ENCODE peak calls at places on chromosomes 4 and X, in seven cellular contexts. One of them, this sample, is unnamed.

GRCh38 chr4:47774078-47774477 is 63.8 kb downstream of the CORIN start:
- DNase-seq in HCT116: no peak
- DNase-seq in K562: no peak
- DNase-seq in H1: no peak
- DNase-seq in HepG2: no peak
- DNase-seq in GM12878: no peak
- DNase-seq in SK-N-SH: no peak
- DNase-seq in this sample: no peak

GRCh38 chr4:42151568-42152506 is 618 bp downstream of the BEND4 start:
- DNase-seq in HCT116: no peak
- DNase-seq in K562: no peak
- DNase-seq in H1: peak
- DNase-seq in HepG2: no peak
- DNase-seq in GM12878: no peak
- DNase-seq in SK-N-SH: peak
- DNase-seq in this sample: no peak

GRCh38 chrX:48574270-48575266 is at the start of gene RBM3:
- DNase-seq in HCT116: peak
- DNase-seq in K562: peak
- DNase-seq in H1: peak
- DNase-seq in HepG2: peak
- DNase-seq in GM12878: peak
- DNase-seq in SK-N-SH: peak
- DNase-seq in this sample: peak

GRCh38 chr4:188110741-188111458 is 1.5 kb upstream of the TRIML2 start:
- DNase-seq in HCT116: no peak
- DNase-seq in K562: no peak
- DNase-seq in H1: no peak
- DNase-seq in HepG2: no peak
- DNase-seq in GM12878: no peak
- DNase-seq in SK-N-SH: no peak
- DNase-seq in this sample: no peak

GRCh38 chr4:2765832-2766526 is 9.8 kb upstream of the TNIP2 start:
- DNase-seq in HCT116: no peak
- DNase-seq in K562: no peak
- DNase-seq in H1: no peak
- DNase-seq in HepG2: no peak
- DNase-seq in GM12878: no peak
- DNase-seq in SK-N-SH: peak
- DNase-seq in this sample: no peak

GRCh38 chr4:169611991-169612868 is at the start of gene NEK1:
- DNase-seq in HCT116: peak
- DNase-seq in K562: peak
- DNase-seq in H1: peak
- DNase-seq in HepG2: peak
- DNase-seq in GM12878: peak
- DNase-seq in SK-N-SH: peak
- DNase-seq in this sample: peak

GRCh38 chrX:18931972-18932371 is 51.9 kb downstream of the PHKA2 start:
- DNase-seq in HCT116: no peak
- DNase-seq in K562: no peak
- DNase-seq in H1: no peak
- DNase-seq in HepG2: peak
- DNase-seq in GM12878: no peak
- DNase-seq in SK-N-SH: peak
- DNase-seq in this sample: no peak

GRCh38 chr4:94577136-94577535 is 125.4 kb downstream of the PDLIM5 start:
- DNase-seq in HCT116: no peak
- DNase-seq in K562: no peak
- DNase-seq in H1: no peak
- DNase-seq in HepG2: no peak
- DNase-seq in GM12878: no peak
- DNase-seq in SK-N-SH: peak
- DNase-seq in this sample: no peak

GRCh38 chrX:132750312-132751042 is 208.0 kb downstream of the HS6ST2 start:
- DNase-seq in HCT116: no peak
- DNase-seq in K562: no peak
- DNase-seq in H1: no peak
- DNase-seq in HepG2: no peak
- DNase-seq in GM12878: no peak
- DNase-seq in SK-N-SH: no peak
- DNase-seq in this sample: no peak

GRCh38 chrX:103811858-103812257 is 20.2 kb downstream of the RAB9B start:
- DNase-seq in HCT116: no peak
- DNase-seq in K562: no peak
- DNase-seq in H1: no peak
- DNase-seq in HepG2: peak
- DNase-seq in GM12878: no peak
- DNase-seq in SK-N-SH: no peak
- DNase-seq in this sample: no peak

GRCh38 chr4:1094336-1094690 is 19.1 kb downstream of the RNF212 start:
- DNase-seq in HCT116: no peak
- DNase-seq in K562: no peak
- DNase-seq in H1: no peak
- DNase-seq in HepG2: no peak
- DNase-seq in GM12878: no peak
- DNase-seq in SK-N-SH: no peak
- DNase-seq in this sample: no peak

GRCh38 chrX:10254746-10255145 is 98.0 kb downstream of the CLCN4 start:
- DNase-seq in HCT116: no peak
- DNase-seq in K562: no peak
- DNase-seq in H1: no peak
- DNase-seq in HepG2: peak
- DNase-seq in GM12878: no peak
- DNase-seq in SK-N-SH: peak
- DNase-seq in this sample: peak

GRCh38 chr4:182142146-182143085 is 100.8 kb upstream of the TENM3 start:
- DNase-seq in HCT116: no peak
- DNase-seq in K562: no peak
- DNase-seq in H1: no peak
- DNase-seq in HepG2: no peak
- DNase-seq in GM12878: no peak
- DNase-seq in SK-N-SH: no peak
- DNase-seq in this sample: no peak

GRCh38 chr4:156961241-156962068 is 10.1 kb downstream of the PDGFC start:
- DNase-seq in HCT116: no peak
- DNase-seq in K562: no peak
- DNase-seq in H1: no peak
- DNase-seq in HepG2: no peak
- DNase-seq in GM12878: no peak
- DNase-seq in SK-N-SH: no peak
- DNase-seq in this sample: no peak
- TF ChIP-seq JUND in HCT116: no peak
- TF ChIP-seq JUND in K562: no peak
- TF ChIP-seq JUND in H1: no peak
- TF ChIP-seq JUND in HepG2: no peak
- TF ChIP-seq JUND in GM12878: no peak
- TF ChIP-seq JUND in SK-N-SH: no peak
- TF ChIP-seq JUND in this sample: no peak

DNA sequence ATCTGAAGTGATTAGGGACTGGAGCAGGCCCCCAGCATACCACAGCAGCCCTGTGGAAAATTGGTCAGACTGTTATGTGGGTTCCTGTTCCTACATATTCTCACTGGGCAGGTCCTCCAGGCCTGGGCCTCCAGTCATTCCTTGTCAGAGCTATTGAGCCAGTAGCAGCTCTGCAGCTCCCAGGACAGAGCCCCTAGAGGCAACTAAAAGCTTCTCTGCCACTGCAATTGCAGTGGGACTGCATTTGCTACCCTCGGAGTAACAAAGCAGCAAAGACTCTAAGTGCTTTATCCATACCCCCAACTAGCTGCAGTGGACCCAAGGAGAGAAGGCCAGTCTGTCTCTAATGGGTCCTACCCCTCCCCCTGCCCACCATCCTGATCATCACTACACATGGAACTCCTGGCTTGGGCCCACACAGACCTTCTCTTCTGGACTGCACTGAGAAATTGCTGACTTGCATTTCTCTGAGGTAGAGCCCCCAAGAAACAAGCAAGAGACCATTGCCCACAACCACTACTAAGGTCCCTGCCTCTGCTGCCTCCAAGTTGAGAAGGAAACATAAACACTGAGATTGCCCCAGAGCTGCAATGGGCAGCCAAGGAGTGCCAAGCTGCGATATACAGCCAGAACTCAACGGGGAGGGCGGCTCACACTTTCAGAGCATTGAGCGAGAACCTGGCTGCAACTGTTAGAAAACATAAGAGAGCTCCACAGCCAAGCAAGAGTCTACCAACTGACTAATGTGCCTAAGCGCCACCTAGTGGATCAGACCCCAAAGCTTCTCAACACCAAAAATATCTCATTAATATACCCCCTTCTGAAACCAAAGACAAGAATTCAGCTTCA is 738.7 kb upstream of the NDST4 start:
- DNase-seq in HCT116: peak
- DNase-seq in K562: peak
- DNase-seq in H1: peak
- DNase-seq in HepG2: peak
- DNase-seq in GM12878: peak
- DNase-seq in SK-N-SH: peak
- DNase-seq in this sample: peak
- TF ChIP-seq JUND in HCT116: no peak
- TF ChIP-seq JUND in K562: no peak
- TF ChIP-seq JUND in H1: no peak
- TF ChIP-seq JUND in HepG2: no peak
- TF ChIP-seq JUND in GM12878: no peak
- TF ChIP-seq JUND in SK-N-SH: no peak
- TF ChIP-seq JUND in this sample: no peak

DNA sequence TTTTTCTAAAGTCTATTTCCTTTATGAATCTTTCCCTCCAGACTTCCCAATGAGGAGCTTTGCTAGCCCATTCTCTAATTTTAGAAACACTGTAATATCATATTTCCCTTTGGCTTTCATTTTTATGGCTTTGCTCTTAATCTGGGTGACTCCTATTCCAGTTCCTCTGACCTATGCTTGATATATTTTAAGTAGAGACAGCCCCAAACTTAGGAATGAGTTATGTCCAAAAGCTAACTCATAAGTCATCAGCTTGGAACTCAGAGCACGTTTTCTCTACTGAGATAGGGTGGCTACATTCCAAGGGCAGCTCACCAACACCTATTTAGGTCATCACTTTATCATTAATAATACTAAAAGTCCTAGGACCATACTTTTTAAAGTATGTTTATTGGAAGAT is 77.8 kb downstream of the OR13H1 start:
- DNase-seq in HCT116: no peak
- DNase-seq in K562: no peak
- DNase-seq in H1: no peak
- DNase-seq in HepG2: no peak
- DNase-seq in GM12878: no peak
- DNase-seq in SK-N-SH: no peak
- DNase-seq in this sample: no peak
- TF ChIP-seq JUND in HCT116: no peak
- TF ChIP-seq JUND in K562: no peak
- TF ChIP-seq JUND in H1: no peak
- TF ChIP-seq JUND in HepG2: no peak
- TF ChIP-seq JUND in GM12878: no peak
- TF ChIP-seq JUND in SK-N-SH: no peak
- TF ChIP-seq JUND in this sample: no peak

DNA sequence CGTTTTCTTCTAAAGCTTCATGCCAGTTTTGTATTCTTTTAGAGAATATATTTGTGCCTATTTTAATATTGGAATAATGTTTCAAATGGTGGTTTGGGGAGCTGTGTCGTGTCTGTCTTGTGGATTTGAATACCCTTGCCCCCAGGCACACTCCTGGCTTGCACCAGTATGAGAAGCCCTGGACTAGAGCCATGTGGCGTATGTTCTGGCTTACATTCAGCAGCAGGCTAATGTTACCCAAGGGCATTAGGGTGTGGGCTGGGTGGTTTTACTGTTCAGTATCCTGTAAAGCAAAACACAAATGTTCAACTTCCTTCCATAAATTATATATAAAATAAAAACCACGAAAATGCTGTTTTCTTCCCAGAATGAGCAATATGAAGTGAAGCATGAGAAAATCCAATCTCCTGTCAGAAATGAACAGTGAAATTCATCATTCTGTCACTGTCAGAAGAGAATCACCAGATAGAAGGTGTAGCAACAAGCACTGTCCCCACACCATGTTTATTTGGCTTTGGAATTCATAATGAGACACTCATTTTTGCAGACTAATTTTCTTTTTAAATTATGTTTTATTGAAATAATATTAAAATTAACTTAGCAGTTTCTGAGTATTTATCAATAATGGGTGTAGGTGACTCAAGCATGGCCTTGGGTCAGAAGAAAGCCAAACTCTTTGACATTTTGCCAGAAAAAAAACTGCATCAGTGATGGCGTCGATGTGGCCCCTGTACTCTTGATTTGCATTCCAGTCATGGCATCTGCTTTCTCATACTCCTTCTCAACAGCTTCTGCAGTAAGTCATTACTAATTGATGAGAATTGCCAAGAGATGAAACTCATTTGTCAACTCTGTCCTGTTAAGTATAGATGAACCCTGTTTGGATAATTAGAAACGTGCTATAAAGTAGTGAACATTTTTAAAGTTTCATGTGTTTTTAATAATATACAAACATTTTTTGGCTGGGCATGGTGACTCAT is 43.8 kb downstream of the WWC2 start:
- DNase-seq in HCT116: no peak
- DNase-seq in K562: no peak
- DNase-seq in H1: no peak
- DNase-seq in HepG2: no peak
- DNase-seq in GM12878: no peak
- DNase-seq in SK-N-SH: peak
- DNase-seq in this sample: no peak
- TF ChIP-seq JUND in HCT116: no peak
- TF ChIP-seq JUND in K562: no peak
- TF ChIP-seq JUND in H1: no peak
- TF ChIP-seq JUND in HepG2: no peak
- TF ChIP-seq JUND in GM12878: no peak
- TF ChIP-seq JUND in SK-N-SH: peak
- TF ChIP-seq JUND in this sample: no peak